ENCODE peak calls at places on chromosomes 11 and 22, in seven cellular contexts. One of them, this sample, is unnamed.

GRCh38 chr22:44389926-44390925 is 77.5 kb upstream of the SHISAL1 start:
- DNase-seq in nephron progenitor cell: no peak
- DNase-seq in midbrain: no peak
- DNase-seq in HEK293T: no peak
- DNase-seq in NCI-H2029 treated with DMSO at 0.1 percent for 48 hours: no peak
- DNase-seq in left kidney: no peak
- DNase-seq in foreskin fibroblast: no peak
- DNase-seq in this sample: no peak

GRCh38 chr11:57775474-57775873 is 13.9 kb downstream of the CTNND1 start:
- DNase-seq in nephron progenitor cell: no peak
- DNase-seq in midbrain: no peak
- DNase-seq in HEK293T: no peak
- DNase-seq in NCI-H2029 treated with DMSO at 0.1 percent for 48 hours: no peak
- DNase-seq in left kidney: no peak
- DNase-seq in foreskin fibroblast: no peak
- DNase-seq in this sample: no peak

GRCh38 chr11:64330888-64331287 is 9.1 kb upstream of the CCDC88B start:
- DNase-seq in nephron progenitor cell: no peak
- DNase-seq in midbrain: no peak
- DNase-seq in HEK293T: no peak
- DNase-seq in NCI-H2029 treated with DMSO at 0.1 percent for 48 hours: no peak
- DNase-seq in left kidney: no peak
- DNase-seq in foreskin fibroblast: no peak
- DNase-seq in this sample: no peak

GRCh38 chr11:32302826-32303225 is 132.5 kb downstream of the WT1 start:
- DNase-seq in nephron progenitor cell: no peak
- DNase-seq in midbrain: no peak
- DNase-seq in HEK293T: no peak
- DNase-seq in NCI-H2029 treated with DMSO at 0.1 percent for 48 hours: no peak
- DNase-seq in left kidney: no peak
- DNase-seq in foreskin fibroblast: no peak
- DNase-seq in this sample: no peak

GRCh38 chr11:72239296-72239848 is 4.6 kb downstream of the PHOX2A start:
- DNase-seq in nephron progenitor cell: peak
- DNase-seq in midbrain: peak
- DNase-seq in HEK293T: no peak
- DNase-seq in NCI-H2029 treated with DMSO at 0.1 percent for 48 hours: peak
- DNase-seq in left kidney: peak
- DNase-seq in foreskin fibroblast: peak
- DNase-seq in this sample: peak

GRCh38 chr11:109859325-109859724 is 233.9 kb upstream of the ZC3H12C start:
- DNase-seq in nephron progenitor cell: no peak
- DNase-seq in midbrain: no peak
- DNase-seq in HEK293T: no peak
- DNase-seq in NCI-H2029 treated with DMSO at 0.1 percent for 48 hours: no peak
- DNase-seq in left kidney: no peak
- DNase-seq in foreskin fibroblast: peak
- DNase-seq in this sample: no peak

GRCh38 chr11:2804701-2805387 is 80.7 kb downstream of the CDKN1C start:
- DNase-seq in nephron progenitor cell: no peak
- DNase-seq in midbrain: no peak
- DNase-seq in HEK293T: no peak
- DNase-seq in NCI-H2029 treated with DMSO at 0.1 percent for 48 hours: no peak
- DNase-seq in left kidney: no peak
- DNase-seq in foreskin fibroblast: peak
- DNase-seq in this sample: no peak

GRCh38 chr11:123628936-123629683 is 25.3 kb downstream of the SCN3B start:
- DNase-seq in nephron progenitor cell: no peak
- DNase-seq in midbrain: peak
- DNase-seq in HEK293T: no peak
- DNase-seq in NCI-H2029 treated with DMSO at 0.1 percent for 48 hours: no peak
- DNase-seq in left kidney: peak
- DNase-seq in foreskin fibroblast: peak
- DNase-seq in this sample: peak

GRCh38 chr11:88384004-88384677 is 46.6 kb upstream of the CTSC start:
- DNase-seq in nephron progenitor cell: no peak
- DNase-seq in midbrain: no peak
- DNase-seq in HEK293T: no peak
- DNase-seq in NCI-H2029 treated with DMSO at 0.1 percent for 48 hours: no peak
- DNase-seq in left kidney: peak
- DNase-seq in foreskin fibroblast: no peak
- DNase-seq in this sample: no peak

GRCh38 chr22:33111491-33111890 is 53.3 kb upstream of the SYN3 start:
- DNase-seq in nephron progenitor cell: no peak
- DNase-seq in midbrain: no peak
- DNase-seq in HEK293T: no peak
- DNase-seq in NCI-H2029 treated with DMSO at 0.1 percent for 48 hours: no peak
- DNase-seq in left kidney: peak
- DNase-seq in foreskin fibroblast: no peak
- DNase-seq in this sample: no peak

GRCh38 chr22:48829908-48830307 is 997.8 kb downstream of the BRD1 start:
- DNase-seq in nephron progenitor cell: no peak
- DNase-seq in midbrain: no peak
- DNase-seq in HEK293T: no peak
- DNase-seq in NCI-H2029 treated with DMSO at 0.1 percent for 48 hours: no peak
- DNase-seq in left kidney: no peak
- DNase-seq in foreskin fibroblast: no peak
- DNase-seq in this sample: no peak

GRCh38 chr11:58574851-58575250 is 805 bp downstream of the LPXN start:
- DNase-seq in nephron progenitor cell: no peak
- DNase-seq in midbrain: no peak
- DNase-seq in HEK293T: no peak
- DNase-seq in NCI-H2029 treated with DMSO at 0.1 percent for 48 hours: no peak
- DNase-seq in left kidney: no peak
- DNase-seq in foreskin fibroblast: peak
- DNase-seq in this sample: no peak

GRCh38 chr11:68146010-68146540 is 24.9 kb upstream of the CHKA start:
- DNase-seq in nephron progenitor cell: no peak
- DNase-seq in midbrain: peak
- DNase-seq in HEK293T: no peak
- DNase-seq in NCI-H2029 treated with DMSO at 0.1 percent for 48 hours: peak
- DNase-seq in left kidney: no peak
- DNase-seq in foreskin fibroblast: peak
- DNase-seq in this sample: no peak

GRCh38 chr11:114176321-114176720 is 116.8 kb downstream of the ZBTB16 start:
- DNase-seq in nephron progenitor cell: no peak
- DNase-seq in midbrain: no peak
- DNase-seq in HEK293T: no peak
- DNase-seq in NCI-H2029 treated with DMSO at 0.1 percent for 48 hours: no peak
- DNase-seq in left kidney: no peak
- DNase-seq in foreskin fibroblast: no peak
- DNase-seq in this sample: no peak

GRCh38 chr11:64003807-64004589 is 17.8 kb downstream of the OTUB1 start:
- DNase-seq in nephron progenitor cell: no peak
- DNase-seq in midbrain: no peak
- DNase-seq in HEK293T: no peak
- DNase-seq in NCI-H2029 treated with DMSO at 0.1 percent for 48 hours: no peak
- DNase-seq in left kidney: no peak
- DNase-seq in foreskin fibroblast: peak
- DNase-seq in this sample: no peak

GRCh38 chr11:16179668-16180067 is 176.7 kb downstream of the SOX6 start:
- DNase-seq in nephron progenitor cell: no peak
- DNase-seq in midbrain: no peak
- DNase-seq in HEK293T: no peak
- DNase-seq in NCI-H2029 treated with DMSO at 0.1 percent for 48 hours: no peak
- DNase-seq in left kidney: no peak
- DNase-seq in foreskin fibroblast: peak
- DNase-seq in this sample: no peak

GRCh38 chr11:30488304-30488998 is 97.7 kb downstream of the MPPED2 start:
- DNase-seq in nephron progenitor cell: no peak
- DNase-seq in midbrain: no peak
- DNase-seq in HEK293T: peak
- DNase-seq in NCI-H2029 treated with DMSO at 0.1 percent for 48 hours: peak
- DNase-seq in left kidney: peak
- DNase-seq in foreskin fibroblast: peak
- DNase-seq in this sample: no peak